ENCODE peak calls at places on chromosome 4, in nine cellular contexts. L, S, N, G, O, K, X, P and T are unnamed samples.
A peak's percentile ranks its signal among the peaks of the same experiment; 100 is the strongest.

GRCh38 chr4:122500852-122501501 is 44.5 kb upstream of the IL2 start:
- DNase-seq in L (no peak), X (no peak), K (no peak), S (peak; percentile 88), N (no peak), G (peak; percentile 64), O (no peak), P (no peak), T (no peak)

GRCh38 chr4:119592708-119593298 is 35.8 kb downstream of the PDE5A start:
- DNase-seq in X (no peak), S (peak; percentile 2), O (no peak), K (no peak), L (no peak), N (no peak), G (no peak), P (no peak), T (no peak)

GRCh38 chr4:167100120-167100519 is 134.2 kb downstream of the SPOCK3 start:
- DNase-seq in X (no peak), N (no peak), K (no peak), O (no peak), P (no peak), S (peak; percentile 61), G (peak; percentile 49), L (no peak), T (no peak)

GRCh38 chr4:64158648-64159326 is 250.5 kb downstream of the TECRL start:
- DNase-seq in N (no peak), L (no peak), K (no peak), S (peak; percentile 81), O (no peak), P (peak; percentile 7), G (no peak), X (peak; percentile 29), T (no peak)

GRCh38 chr4:18398661-18399060 is 377.1 kb upstream of the LCORL start:
- DNase-seq in P (no peak), G (peak; percentile 64), L (no peak), O (no peak), K (no peak), X (no peak), S (peak; percentile 11), N (no peak), T (no peak)

GRCh38 chr4:123599061-123599919 is 202.7 kb downstream of the SPRY1 start:
- DNase-seq in G (no peak), P (no peak), L (no peak), S (no peak), K (no peak), O (no peak), X (no peak), N (no peak), T (no peak)

GRCh38 chr4:170888660-170889059 is 798.9 kb upstream of the AADAT start:
- DNase-seq in N (no peak), G (no peak), S (no peak), O (no peak), X (no peak), K (no peak), P (no peak), L (no peak), T (no peak)

GRCh38 chr4:9997881-9998280 is 23.4 kb downstream of the SLC2A9 start:
- DNase-seq in P (no peak), N (no peak), O (no peak), X (no peak), K (no peak), L (no peak), G (no peak), S (peak; percentile 42), T (no peak)

GRCh38 chr4:70471897-70472296 is at the start of gene MUC7:
- DNase-seq in N (no peak), S (no peak), X (no peak), G (no peak), K (no peak), P (no peak), L (no peak), O (no peak), T (no peak)

GRCh38 chr4:148831945-148832344 is 389.7 kb upstream of the NR3C2 start:
- DNase-seq in G (no peak), S (peak; percentile 80), P (no peak), L (no peak), N (no peak), X (no peak), O (no peak), K (no peak), T (no peak)

GRCh38 chr4:101418055-101418454 is 70.7 kb upstream of the PPP3CA start:
- DNase-seq in X (peak; percentile 28), S (no peak), N (peak; percentile 26), K (no peak), P (no peak), G (no peak), L (no peak), O (no peak), T (no peak)

GRCh38 chr4:115113382-115114106 is at the start of gene NDST4:
- DNase-seq in K (no peak), O (no peak), G (no peak), L (no peak), S (peak; percentile 77), P (no peak), X (no peak), N (no peak), T (no peak)

GRCh38 chr4:15906024-15906443 is 32.5 kb downstream of the FGFBP1 start:
- DNase-seq in G (no peak), L (no peak), S (peak; percentile 36), O (peak; percentile 89), N (no peak), K (no peak), P (no peak), X (peak; percentile 84), T (peak; percentile 30)

GRCh38 chr4:126661194-126661593 is 971.6 kb upstream of the INTU start:
- DNase-seq in L (no peak), K (no peak), O (no peak), S (peak; percentile 15), G (no peak), X (no peak), N (no peak), P (no peak), T (no peak)

GRCh38 chr4:123064390-123064789 is 142.0 kb upstream of the NUDT6 start:
- DNase-seq in G (no peak), K (no peak), P (no peak), O (no peak), X (no peak), N (no peak), L (no peak), S (peak; percentile 29), T (no peak)

GRCh38 chr4:94561249-94562024 is 109.7 kb downstream of the PDLIM5 start:
- DNase-seq in G (no peak), P (no peak), N (no peak), K (no peak), X (no peak), S (peak; percentile 50), L (no peak), O (no peak), T (no peak)

GRCh38 chr4:39823193-39823592 is 125.3 kb downstream of the UBE2K start:
- DNase-seq in L (no peak), X (no peak), G (no peak), K (no peak), O (peak; percentile 5), P (no peak), N (no peak), S (no peak), T (no peak)

GRCh38 chr4:1330761-1331590 is 16.0 kb upstream of the UVSSA start:
- DNase-seq in L (peak; percentile 43), S (no peak), N (peak; percentile 53), X (no peak), P (no peak), G (no peak), K (no peak), O (no peak), T (no peak)

GRCh38 chr4:137934921-137935320 is 307.2 kb downstream of the SLC7A11 start:
- DNase-seq in G (no peak), X (no peak), K (no peak), L (no peak), S (no peak), N (no peak), O (no peak), P (no peak), T (no peak)

GRCh38 chr4:112938461-112939058 is 110.9 kb upstream of the ANK2 start:
- DNase-seq in X (no peak), S (peak; percentile 70), P (peak; percentile 20), O (no peak), G (no peak), K (no peak), L (no peak), N (no peak), T (no peak)

GRCh38 chr4:29805871-29806480 is 914.2 kb upstream of the PCDH7 start:
- DNase-seq in N (no peak), O (no peak), S (no peak), L (no peak), G (no peak), P (no peak), K (no peak), X (no peak), T (no peak)

GRCh38 chr4:159280442-159281172 is 177.7 kb downstream of the RAPGEF2 start:
- DNase-seq in L (no peak), S (no peak), G (no peak), N (no peak), X (no peak), O (no peak), K (no peak), P (no peak), T (no peak)

GRCh38 chr4:15930314-15930713 is 8.2 kb downstream of the FGFBP1 start:
- DNase-seq in P (no peak), O (no peak), K (no peak), N (no peak), L (no peak), X (no peak), G (no peak), S (no peak), T (no peak)

GRCh38 chr4:40523581-40523980 is 106.1 kb downstream of the RBM47 start:
- DNase-seq in K (no peak), P (no peak), N (no peak), X (no peak), S (no peak), L (no peak), O (no peak), G (no peak), T (no peak)

GRCh38 chr4:2301806-2302205 is 39.9 kb upstream of the MXD4 start:
- DNase-seq in P (no peak), O (no peak), S (no peak), G (no peak), L (no peak), K (no peak), X (no peak), N (no peak), T (no peak)

GRCh38 chr4:95124906-95125504 is 367.2 kb downstream of the BMPR1B start:
- DNase-seq in L (no peak), S (peak; percentile 75), N (no peak), O (no peak), G (no peak), X (no peak), P (peak; percentile 30), K (peak; percentile 43), T (no peak)

GRCh38 chr4:152500798-152501434 is 35.0 kb downstream of the FBXW7 start:
- DNase-seq in O (no peak), G (peak; percentile 24), N (peak; percentile 27), K (peak; percentile 65), L (no peak), S (peak; percentile 90), P (peak; percentile 69), X (peak; percentile 30), T (no peak)

GRCh38 chr4:141027421-141027820 is 105.8 kb downstream of the RNF150 start:
- DNase-seq in S (no peak), P (no peak), O (no peak), K (no peak), G (no peak), X (no peak), N (no peak), L (no peak), T (no peak)

GRCh38 chr4:37890501-37891220 is at the start of gene TBC1D1:
- DNase-seq in G (no peak), O (peak; percentile 89), X (peak; percentile 81), P (no peak), S (peak; percentile 38), N (peak; percentile 18), L (peak; percentile 89), K (no peak), T (peak; percentile 41)

GRCh38 chr4:39455486-39455885 is 3.2 kb downstream of the RPL9 start:
- DNase-seq in L (no peak), S (no peak), G (no peak), K (no peak), O (no peak), N (no peak), P (no peak), X (no peak), T (no peak)

GRCh38 chr4:174324725-174325124 is 41.0 kb downstream of the CEP44 start:
- DNase-seq in O (no peak), S (no peak), K (no peak), L (no peak), N (no peak), G (no peak), X (no peak), P (no peak), T (no peak)